ENCODE peak calls at places on chromosomes 16 and 17, in six cellular contexts. I is A673, G is fibroblast of lung, X is ascending aorta, S is lower lobe of right lung, U is HCT116. B is an unnamed sample. For H3K36me3, the result is how much of the 10 kb centered on the place peaks cover.

GRCh38 chr16:50837324-50837723 is 95.4 kb downstream of the CYLD start:
- DNase-seq in U (no peak), I (no peak), G (no peak), S (no peak), X (no peak), B (no peak)

GRCh38 chr17:18921912-18922451 is 30.0 kb upstream of the SLC5A10 start:
- DNase-seq in I (no peak), S (no peak), U (no peak), G (peak), X (no peak), B (no peak)

GRCh38 chr17:51442112-51442865 is 181.9 kb downstream of the UTP18 start:
- DNase-seq in G (no peak), X (no peak), U (no peak), I (no peak), S (no peak), B (no peak)

GRCh38 chr17:50507871-50508572 is at the start of gene MYCBPAP:
- DNase-seq in I (peak), X (peak), S (peak), U (no peak), G (peak), B (no peak)

GRCh38 chr17:17377071-17377487 is 73.9 kb downstream of the NT5M start:
- DNase-seq in U (no peak), X (no peak), S (no peak), G (no peak), I (no peak), B (no peak)

GRCh38 chr17:80939151-80940145 is 52.2 kb upstream of the CHMP6 start:
- DNase-seq in X (no peak), U (no peak), G (no peak), I (no peak), S (no peak), B (no peak)

GRCh38 chr17:66165537-66166123 is 26.3 kb downstream of the CEP112 start:
- DNase-seq in S (no peak), U (peak), I (peak), X (no peak), G (peak), B (peak)

GRCh38 chr17:40432864-40433528 is 10.3 kb upstream of the IGFBP4 start:
- DNase-seq in X (no peak), S (no peak), I (no peak), U (no peak), G (peak), B (no peak)

GRCh38 chr16:23172549-23172948 is 10.0 kb upstream of the SCNN1G start:
- DNase-seq in G (no peak), I (no peak), X (no peak), U (no peak), S (no peak), B (no peak)

GRCh38 chr16:77273-77806 is 685 bp upstream of the MPG start:
- DNase-seq in S (peak), G (peak), I (peak), U (no peak), X (no peak), B (no peak)

GRCh38 chr16:75580-76501 is 2.2 kb upstream of the MPG start:
- DNase-seq in X (peak), U (no peak), S (peak), G (peak), I (peak), B (no peak)

GRCh38 chr16:77807-78443 is at the start of gene MPG:
- DNase-seq in U (no peak), G (peak), X (no peak), S (peak), I (peak), B (no peak)

GRCh38 chr16:78444-79145 is 570 bp downstream of the MPG start:
- DNase-seq in X (no peak), G (peak), I (no peak), U (no peak), S (no peak), B (no peak)

DNA sequence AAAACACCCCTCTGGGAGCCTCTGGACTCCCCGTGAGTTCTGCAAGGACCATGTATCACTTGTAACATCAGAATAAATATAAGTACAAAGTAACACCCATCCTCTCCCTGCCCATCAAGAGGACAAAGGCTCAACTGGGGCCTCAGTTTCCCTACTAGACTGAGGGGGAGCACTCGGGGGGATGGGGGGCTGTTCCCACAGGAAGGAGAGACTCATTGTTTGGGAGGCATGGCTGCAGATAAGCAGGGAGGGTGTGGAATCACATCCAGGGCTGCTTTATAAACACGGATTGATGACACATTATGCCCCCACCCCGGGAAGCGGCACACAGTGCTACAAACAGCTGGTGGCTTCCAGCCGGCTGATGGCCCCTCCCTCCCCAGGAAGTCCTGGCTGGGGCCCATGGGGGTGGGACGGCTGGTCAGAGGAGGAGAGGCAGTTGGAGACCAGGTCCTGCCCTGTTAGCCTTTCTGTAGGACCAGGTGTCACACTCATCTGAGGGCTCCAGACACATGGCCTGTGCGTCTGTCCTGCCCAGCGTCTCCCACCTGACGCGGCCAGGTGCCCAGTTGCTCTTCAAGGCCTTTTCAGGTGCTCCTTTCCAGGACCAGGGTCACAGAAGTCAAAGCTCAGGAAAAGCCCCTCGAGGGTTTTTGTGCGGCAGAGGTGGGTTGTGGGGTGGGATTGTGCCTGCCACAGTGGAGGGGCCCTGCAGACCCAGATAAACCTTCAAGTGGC is 1.3 kb upstream of the MPG start:
- DNase-seq in X (peak), U (no peak), I (peak), G (peak), S (peak), B (no peak)
- H3K4me3 ChIP-seq in X (peak), U (peak), I (peak), G (peak), S (peak), B (peak)

GRCh38 chr16:87295259-87295658 is 21.9 kb downstream of the C16orf95 start:
- DNase-seq in X (no peak), G (no peak), S (no peak), U (peak), I (peak), B (no peak)
- H3K36me3 ChIP-seq in X (under half), G (under half), S (under half), U (under half), I (under half), B (under half)

GRCh38 chr16:25855818-25856217 is 164.1 kb downstream of the HS3ST4 start:
- DNase-seq in U (no peak), S (no peak), G (no peak), I (no peak), X (no peak), B (no peak)
- TF ChIP-seq CTCF in U (no peak), S (no peak), G (no peak), I (no peak), X (no peak), B (no peak)

GRCh38 chr16:3501783-3502400 is 1.1 kb downstream of the CLUAP1 start:
- DNase-seq in X (no peak), G (no peak), I (no peak), S (peak), U (no peak), B (no peak)
- H3K4me3 ChIP-seq in X (peak), G (peak), I (peak), S (peak), U (peak), B (peak)

GRCh38 chr17:82942166-82943130 is 102.6 kb upstream of the ZNF750 start:
- DNase-seq in U (no peak), I (no peak), S (peak), X (no peak), G (no peak), B (no peak)
- H3K36me3 ChIP-seq in U (under half), I (under half), S (half or more), X (half or more), G (under half), B (under half)

DNA sequence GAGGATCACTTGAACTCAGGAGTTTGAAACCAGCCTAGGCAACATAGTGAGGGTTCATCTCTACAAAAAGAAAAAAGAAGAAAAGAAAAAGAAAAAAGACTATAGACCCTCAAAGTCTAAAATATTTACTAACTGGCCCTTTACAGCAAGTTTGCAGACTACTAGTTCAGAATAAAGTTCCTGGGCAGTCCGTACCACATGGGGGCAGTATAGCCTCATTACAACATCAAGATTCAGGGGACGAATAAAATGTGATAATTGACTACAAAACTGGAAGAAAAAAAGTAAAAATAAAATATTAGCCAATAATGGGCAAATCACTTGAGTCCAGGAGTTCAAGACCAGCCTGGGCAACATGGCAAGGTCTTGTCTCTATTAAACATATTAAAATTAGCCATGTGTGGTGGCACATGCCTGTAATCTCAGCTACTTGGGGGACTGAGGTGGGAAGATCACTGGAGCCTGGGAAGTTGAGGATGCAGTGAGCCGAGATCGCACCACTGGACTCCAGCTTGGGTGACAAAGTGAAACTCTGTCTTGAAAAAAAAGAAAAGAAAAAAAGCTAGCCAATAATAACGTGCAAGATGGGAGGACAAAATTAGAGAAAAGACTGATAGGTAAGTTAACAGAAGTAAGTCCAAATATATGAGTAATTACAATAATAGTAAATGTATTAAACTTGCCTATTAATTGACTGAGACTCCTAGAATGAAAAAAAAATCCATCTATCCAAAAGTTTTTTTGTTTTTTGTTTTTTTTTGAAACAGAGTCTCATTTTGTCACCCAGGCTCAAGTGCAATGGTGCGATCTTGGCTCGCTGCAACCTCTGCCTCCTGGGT is 129.4 kb upstream of the SEC14L1 start:
- DNase-seq in X (no peak), I (peak), G (peak), S (peak), U (peak), B (no peak)
- TF ChIP-seq CTCF in X (no peak), I (peak), G (peak), S (peak), U (peak), B (peak)

GRCh38 chr16:47604306-47604705 is 143.2 kb downstream of the PHKB start:
- DNase-seq in I (no peak), X (no peak), U (no peak), S (no peak), G (no peak), B (no peak)
- H3K4me3 ChIP-seq in I (no peak), X (no peak), U (no peak), S (no peak), G (no peak), B (no peak)

GRCh38 chr17:58510075-58510474 is 4.4 kb downstream of the MTMR4 start:
- DNase-seq in I (no peak), G (no peak), U (no peak), S (no peak), X (no peak), B (no peak)
- H3K36me3 ChIP-seq in I (half or more), G (under half), U (under half), S (half or more), X (half or more), B (under half)

B was measured in BJ.